ENCODE peak calls at places on chromosomes 5 and 9, in seven cellular contexts. One of them, this sample, is unnamed.

GRCh38 chr9:124752967-124753366 is 18.1 kb downstream of the NR6A1 start:
- DNase-seq in GM13977: no peak
- DNase-seq in right lobe of liver: no peak
- DNase-seq in AG10803: peak
- DNase-seq in lower leg skin: no peak
- DNase-seq in body of pancreas: no peak
- DNase-seq in type B pancreatic cell: no peak
- DNase-seq in this sample: no peak

GRCh38 chr5:173053041-173053440 is 3.1 kb upstream of the CREBRF start:
- DNase-seq in body of pancreas: no peak
- DNase-seq in GM13977: no peak
- DNase-seq in AG10803: peak
- DNase-seq in lower leg skin: no peak
- DNase-seq in right lobe of liver: no peak
- DNase-seq in type B pancreatic cell: no peak
- DNase-seq in this sample: no peak

GRCh38 chr9:38068866-38069628 is at the start of gene SHB:
- DNase-seq in lower leg skin: peak
- DNase-seq in right lobe of liver: peak
- DNase-seq in GM13977: peak
- DNase-seq in body of pancreas: peak
- DNase-seq in type B pancreatic cell: peak
- DNase-seq in AG10803: peak
- DNase-seq in this sample: no peak

GRCh38 chr5:34774139-34774538 is 64.8 kb upstream of the TTC23L start:
- DNase-seq in lower leg skin: no peak
- DNase-seq in AG10803: no peak
- DNase-seq in right lobe of liver: no peak
- DNase-seq in body of pancreas: no peak
- DNase-seq in GM13977: no peak
- DNase-seq in type B pancreatic cell: no peak
- DNase-seq in this sample: no peak

GRCh38 chr5:14193496-14193895 is 50.4 kb downstream of the TRIO start:
- DNase-seq in lower leg skin: no peak
- DNase-seq in type B pancreatic cell: no peak
- DNase-seq in AG10803: no peak
- DNase-seq in body of pancreas: no peak
- DNase-seq in right lobe of liver: no peak
- DNase-seq in GM13977: no peak
- DNase-seq in this sample: no peak

GRCh38 chr5:106843812-106844416 is 826.8 kb downstream of the EFNA5 start:
- DNase-seq in AG10803: no peak
- DNase-seq in type B pancreatic cell: no peak
- DNase-seq in body of pancreas: no peak
- DNase-seq in GM13977: no peak
- DNase-seq in right lobe of liver: no peak
- DNase-seq in lower leg skin: no peak
- DNase-seq in this sample: no peak

GRCh38 chr9:99052849-99053715 is 51.8 kb upstream of the TGFBR1 start:
- DNase-seq in body of pancreas: no peak
- DNase-seq in GM13977: no peak
- DNase-seq in type B pancreatic cell: no peak
- DNase-seq in lower leg skin: no peak
- DNase-seq in right lobe of liver: no peak
- DNase-seq in AG10803: no peak
- DNase-seq in this sample: no peak

GRCh38 chr5:139635606-139636206 is 12.4 kb upstream of the CXXC5 start:
- DNase-seq in type B pancreatic cell: no peak
- DNase-seq in body of pancreas: peak
- DNase-seq in right lobe of liver: peak
- DNase-seq in GM13977: peak
- DNase-seq in lower leg skin: peak
- DNase-seq in AG10803: peak
- DNase-seq in this sample: no peak

GRCh38 chr9:91138760-91139159 is 223.0 kb downstream of the AUH start:
- DNase-seq in right lobe of liver: no peak
- DNase-seq in lower leg skin: peak
- DNase-seq in GM13977: no peak
- DNase-seq in type B pancreatic cell: no peak
- DNase-seq in body of pancreas: no peak
- DNase-seq in AG10803: peak
- DNase-seq in this sample: no peak

GRCh38 chr5:52017567-52017966 is 634.3 kb downstream of the ISL1 start:
- DNase-seq in body of pancreas: no peak
- DNase-seq in lower leg skin: no peak
- DNase-seq in type B pancreatic cell: no peak
- DNase-seq in AG10803: no peak
- DNase-seq in right lobe of liver: no peak
- DNase-seq in GM13977: no peak
- DNase-seq in this sample: no peak

GRCh38 chr9:13675638-13676000 is 396.1 kb upstream of the MPDZ start:
- DNase-seq in body of pancreas: no peak
- DNase-seq in GM13977: no peak
- DNase-seq in AG10803: no peak
- DNase-seq in lower leg skin: no peak
- DNase-seq in type B pancreatic cell: no peak
- DNase-seq in right lobe of liver: no peak
- DNase-seq in this sample: no peak

GRCh38 chr5:133790898-133791297 is 177.5 kb downstream of the C5orf15 start:
- DNase-seq in lower leg skin: peak
- DNase-seq in type B pancreatic cell: no peak
- DNase-seq in right lobe of liver: no peak
- DNase-seq in GM13977: no peak
- DNase-seq in AG10803: no peak
- DNase-seq in body of pancreas: no peak
- DNase-seq in this sample: no peak

GRCh38 chr5:21919417-21920022 is 933.6 kb downstream of the CDH12 start:
- DNase-seq in body of pancreas: peak
- DNase-seq in type B pancreatic cell: no peak
- DNase-seq in lower leg skin: no peak
- DNase-seq in AG10803: peak
- DNase-seq in GM13977: peak
- DNase-seq in right lobe of liver: no peak
- DNase-seq in this sample: no peak

GRCh38 chr5:36090033-36090432 is 23.4 kb upstream of the UGT3A2 start:
- DNase-seq in AG10803: peak
- DNase-seq in lower leg skin: no peak
- DNase-seq in GM13977: no peak
- DNase-seq in right lobe of liver: no peak
- DNase-seq in type B pancreatic cell: no peak
- DNase-seq in body of pancreas: no peak
- DNase-seq in this sample: no peak

GRCh38 chr5:144691936-144692335 is 521.3 kb downstream of the KCTD16 start:
- DNase-seq in GM13977: no peak
- DNase-seq in lower leg skin: no peak
- DNase-seq in type B pancreatic cell: no peak
- DNase-seq in AG10803: no peak
- DNase-seq in right lobe of liver: no peak
- DNase-seq in body of pancreas: no peak
- DNase-seq in this sample: no peak

GRCh38 chr5:14123974-14124482 is 19.1 kb upstream of the TRIO start:
- DNase-seq in right lobe of liver: no peak
- DNase-seq in lower leg skin: no peak
- DNase-seq in AG10803: no peak
- DNase-seq in body of pancreas: no peak
- DNase-seq in GM13977: no peak
- DNase-seq in type B pancreatic cell: no peak
- DNase-seq in this sample: no peak

GRCh38 chr5:82975812-82976211 is 101.4 kb downstream of the TMEM167A start:
- DNase-seq in lower leg skin: no peak
- DNase-seq in right lobe of liver: no peak
- DNase-seq in AG10803: no peak
- DNase-seq in body of pancreas: no peak
- DNase-seq in type B pancreatic cell: no peak
- DNase-seq in GM13977: no peak
- DNase-seq in this sample: no peak

GRCh38 chr9:6758418-6759113 is 793 bp downstream of the KDM4C start:
- DNase-seq in AG10803: peak
- DNase-seq in lower leg skin: peak
- DNase-seq in body of pancreas: peak
- DNase-seq in type B pancreatic cell: peak
- DNase-seq in right lobe of liver: peak
- DNase-seq in GM13977: peak
- DNase-seq in this sample: no peak

GRCh38 chr5:109485030-109485429 is 75.3 kb upstream of the PJA2 start:
- DNase-seq in AG10803: no peak
- DNase-seq in body of pancreas: peak
- DNase-seq in GM13977: no peak
- DNase-seq in lower leg skin: peak
- DNase-seq in type B pancreatic cell: no peak
- DNase-seq in right lobe of liver: peak
- DNase-seq in this sample: peak

GRCh38 chr5:16568875-16569580 is 47.8 kb downstream of the RETREG1 start:
- DNase-seq in GM13977: no peak
- DNase-seq in right lobe of liver: no peak
- DNase-seq in type B pancreatic cell: no peak
- DNase-seq in body of pancreas: no peak
- DNase-seq in AG10803: peak
- DNase-seq in lower leg skin: no peak
- DNase-seq in this sample: no peak

GRCh38 chr5:125289606-125290005 is 543.2 kb upstream of the ZNF608 start:
- DNase-seq in body of pancreas: no peak
- DNase-seq in lower leg skin: no peak
- DNase-seq in right lobe of liver: no peak
- DNase-seq in type B pancreatic cell: no peak
- DNase-seq in GM13977: no peak
- DNase-seq in AG10803: no peak
- DNase-seq in this sample: no peak
- TF ChIP-seq CTCF in body of pancreas: no peak
- TF ChIP-seq CTCF in lower leg skin: no peak
- TF ChIP-seq CTCF in right lobe of liver: no peak
- TF ChIP-seq CTCF in type B pancreatic cell: no peak
- TF ChIP-seq CTCF in GM13977: no peak
- TF ChIP-seq CTCF in AG10803: no peak
- TF ChIP-seq CTCF in this sample: no peak

GRCh38 chr5:168291961-168292782 is 727 bp downstream of the WWC1 start:
- DNase-seq in right lobe of liver: peak
- DNase-seq in body of pancreas: peak
- DNase-seq in AG10803: no peak
- DNase-seq in lower leg skin: no peak
- DNase-seq in GM13977: no peak
- DNase-seq in type B pancreatic cell: no peak
- DNase-seq in this sample: no peak
- TF ChIP-seq CTCF in right lobe of liver: no peak
- TF ChIP-seq CTCF in body of pancreas: no peak
- TF ChIP-seq CTCF in AG10803: peak
- TF ChIP-seq CTCF in lower leg skin: no peak
- TF ChIP-seq CTCF in GM13977: no peak
- TF ChIP-seq CTCF in type B pancreatic cell: peak
- TF ChIP-seq CTCF in this sample: no peak

DNA sequence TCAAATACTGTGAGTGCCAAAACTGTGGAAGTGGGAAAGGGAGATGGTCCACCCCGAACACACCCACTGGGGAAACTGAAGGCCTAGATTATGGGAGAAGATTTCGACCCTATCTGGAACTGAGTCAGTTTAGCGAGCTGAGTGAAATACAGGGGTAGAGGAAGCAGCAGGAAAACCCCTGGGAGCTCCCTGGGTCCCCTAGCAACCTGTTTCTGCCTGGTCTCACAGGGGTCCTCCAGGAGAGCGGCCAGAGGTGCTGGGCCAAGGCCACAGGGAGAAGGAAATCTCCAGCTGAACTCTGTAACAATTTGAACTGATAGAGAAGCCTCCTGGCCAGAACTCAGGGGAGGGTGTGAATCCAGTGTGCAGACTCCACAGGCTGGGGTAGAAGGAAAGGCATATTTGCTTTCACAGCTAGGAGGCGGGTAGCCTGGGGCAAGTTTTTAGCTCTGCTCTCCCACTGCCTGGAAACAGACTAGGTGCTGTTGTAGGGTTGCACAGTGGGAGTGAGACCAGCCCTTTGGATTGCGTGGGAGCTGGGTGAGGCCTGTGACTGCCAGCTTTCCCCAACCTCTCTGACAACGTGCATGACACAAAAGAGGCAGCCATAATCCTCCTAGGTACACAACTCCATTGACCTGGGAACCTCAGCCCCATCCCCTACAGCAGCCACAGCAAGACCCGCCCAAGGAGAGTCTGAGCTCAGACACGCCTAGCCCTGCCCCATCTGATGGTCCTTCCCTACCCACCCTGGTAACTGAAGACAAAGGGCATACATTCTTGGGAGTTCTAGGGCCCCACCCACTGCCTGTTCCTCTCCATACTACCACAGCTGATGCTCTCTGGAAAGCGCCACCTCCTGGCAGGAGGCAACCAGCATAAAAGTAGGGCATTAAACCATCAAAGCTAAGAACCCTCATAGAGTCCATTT is 78.8 kb upstream of the GPBP1 start:
- DNase-seq in right lobe of liver: no peak
- DNase-seq in GM13977: no peak
- DNase-seq in body of pancreas: no peak
- DNase-seq in type B pancreatic cell: no peak
- DNase-seq in AG10803: no peak
- DNase-seq in lower leg skin: no peak
- DNase-seq in this sample: no peak
- TF ChIP-seq CTCF in right lobe of liver: no peak
- TF ChIP-seq CTCF in GM13977: peak
- TF ChIP-seq CTCF in body of pancreas: peak
- TF ChIP-seq CTCF in type B pancreatic cell: peak
- TF ChIP-seq CTCF in AG10803: peak
- TF ChIP-seq CTCF in lower leg skin: no peak
- TF ChIP-seq CTCF in this sample: no peak

GRCh38 chr5:181170237-181170830 is 22.9 kb downstream of the OR2V2 start:
- DNase-seq in right lobe of liver: no peak
- DNase-seq in body of pancreas: no peak
- DNase-seq in type B pancreatic cell: no peak
- DNase-seq in GM13977: no peak
- DNase-seq in lower leg skin: no peak
- DNase-seq in AG10803: no peak
- DNase-seq in this sample: no peak

GRCh38 chr5:181170996-181171395 is 23.6 kb downstream of the OR2V2 start:
- DNase-seq in right lobe of liver: no peak
- DNase-seq in AG10803: peak
- DNase-seq in type B pancreatic cell: no peak
- DNase-seq in GM13977: no peak
- DNase-seq in body of pancreas: no peak
- DNase-seq in lower leg skin: no peak
- DNase-seq in this sample: no peak

GRCh38 chr5:181173420-181174342 is 26.3 kb downstream of the OR2V2 start:
- DNase-seq in AG10803: peak
- DNase-seq in body of pancreas: peak
- DNase-seq in lower leg skin: no peak
- DNase-seq in right lobe of liver: no peak
- DNase-seq in type B pancreatic cell: no peak
- DNase-seq in GM13977: no peak
- DNase-seq in this sample: no peak

GRCh38 chr5:181171782-181172181 is 24.4 kb downstream of the OR2V2 start:
- DNase-seq in type B pancreatic cell: no peak
- DNase-seq in GM13977: no peak
- DNase-seq in right lobe of liver: no peak
- DNase-seq in body of pancreas: no peak
- DNase-seq in AG10803: no peak
- DNase-seq in lower leg skin: no peak
- DNase-seq in this sample: no peak

DNA sequence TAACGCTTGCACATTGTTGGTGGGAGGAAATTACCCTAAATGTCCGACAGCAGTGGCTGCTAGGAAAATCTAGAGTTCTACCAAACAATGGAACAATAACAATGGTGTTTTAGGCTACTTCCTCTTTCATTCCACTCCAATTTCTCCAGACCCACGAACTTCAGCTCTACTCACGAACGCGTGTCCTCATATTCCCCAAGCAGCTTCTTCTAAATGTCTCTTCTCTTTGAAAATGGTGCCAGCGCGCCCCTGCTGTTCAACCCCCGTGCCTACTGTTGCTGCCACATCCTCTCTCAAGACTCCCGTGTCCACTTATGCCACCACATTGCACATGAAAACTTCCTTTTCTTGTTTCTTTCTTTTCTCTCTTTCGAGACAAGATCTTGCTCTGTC is 25.6 kb downstream of the OR2V2 start:
- DNase-seq in AG10803: no peak
- DNase-seq in body of pancreas: peak
- DNase-seq in type B pancreatic cell: no peak
- DNase-seq in GM13977: no peak
- DNase-seq in right lobe of liver: no peak
- DNase-seq in lower leg skin: no peak
- DNase-seq in this sample: no peak
- TF ChIP-seq CTCF in AG10803: no peak
- TF ChIP-seq CTCF in body of pancreas: peak
- TF ChIP-seq CTCF in type B pancreatic cell: peak
- TF ChIP-seq CTCF in GM13977: no peak
- TF ChIP-seq CTCF in right lobe of liver: no peak
- TF ChIP-seq CTCF in lower leg skin: no peak
- TF ChIP-seq CTCF in this sample: no peak